ENCODE peak calls at places on chromosome 10, in four cellular contexts. Q, W, E and J are unnamed samples.

GRCh38 chr10:69568472-69569143 is 4.6 kb downstream of the NEUROG3 start:
- DNase-seq in Q (no peak), W (no peak), E (no peak), J (no peak)

GRCh38 chr10:37856881-37857286 is 526 bp downstream of the ZNF248 start:
- DNase-seq in Q (peak), W (peak), E (no peak), J (peak)

GRCh38 chr10:7579681-7580080 is 87.1 kb downstream of the ITIH5 start:
- DNase-seq in Q (no peak), W (no peak), E (no peak), J (no peak)

GRCh38 chr10:2477154-2477553 is 590.2 kb upstream of the PFKP start:
- DNase-seq in Q (no peak), W (no peak), E (no peak), J (no peak)

GRCh38 chr10:105827133-105827532 is 1186.0 kb downstream of the SORCS3 start:
- DNase-seq in Q (no peak), W (no peak), E (no peak), J (no peak)

GRCh38 chr10:86666538-86666937 is 1.8 kb upstream of the LDB3 start:
- DNase-seq in Q (no peak), W (no peak), E (no peak), J (no peak)

GRCh38 chr10:68301790-68302502 is 29.9 kb upstream of the HNRNPH3 start:
- DNase-seq in Q (peak), W (no peak), E (peak), J (peak)

GRCh38 chr10:14063531-14064317 is 267.0 kb downstream of the FRMD4A start:
- DNase-seq in Q (no peak), W (no peak), E (peak), J (peak)

GRCh38 chr10:32054087-32054486 is 2.1 kb downstream of the KIF5B start:
- DNase-seq in Q (no peak), W (no peak), E (peak), J (peak)

GRCh38 chr10:31490858-31491504 is 172.0 kb downstream of the ZEB1 start:
- DNase-seq in Q (no peak), W (no peak), E (peak), J (peak)

GRCh38 chr10:5776150-5776880 is 36.9 kb downstream of the GDI2 start:
- DNase-seq in Q (no peak), W (no peak), E (peak), J (no peak)

GRCh38 chr10:132677096-132677904 is 108.6 kb downstream of the NKX6-2 start:
- DNase-seq in Q (no peak), W (no peak), E (no peak), J (no peak)

GRCh38 chr10:13978844-13979227 is 351.9 kb downstream of the FRMD4A start:
- DNase-seq in Q (no peak), W (no peak), E (no peak), J (no peak)

GRCh38 chr10:29619273-29619672 is 15.5 kb downstream of the SVIL start:
- DNase-seq in Q (no peak), W (no peak), E (peak), J (no peak)

GRCh38 chr10:107072786-107073185 is 91.7 kb downstream of the SORCS1 start:
- DNase-seq in Q (no peak), W (no peak), E (no peak), J (no peak)

GRCh38 chr10:132143162-132143561 is 43.6 kb upstream of the DPYSL4 start:
- DNase-seq in Q (no peak), W (no peak), E (no peak), J (no peak)

DNA sequence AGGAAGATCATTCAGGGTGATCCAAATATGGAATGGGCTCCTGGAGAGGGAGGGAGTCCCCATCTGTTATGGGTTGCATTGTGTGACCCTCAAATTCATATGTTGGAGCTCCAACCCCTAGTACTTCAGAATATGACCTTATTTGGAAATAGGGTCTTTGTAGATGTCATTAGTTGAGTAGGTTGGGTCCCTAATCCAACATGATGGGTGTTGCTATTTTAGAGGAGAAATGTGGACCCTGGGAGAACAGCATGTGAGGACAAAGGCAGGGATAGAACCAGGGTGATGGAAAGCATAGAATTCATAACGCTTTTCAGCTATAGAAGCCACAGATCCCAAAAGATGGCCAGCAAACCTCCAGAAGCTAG is 91.5 kb upstream of the SMNDC1 start:
- DNase-seq in Q (no peak), W (no peak), E (no peak), J (no peak)
- H3K27ac ChIP-seq in Q (peak), W (no peak), E (peak), J (peak)

GRCh38 chr10:44864042-44864436 is 47.1 kb upstream of the TMEM72 start:
- DNase-seq in Q (no peak), W (no peak), E (no peak), J (no peak)

GRCh38 chr10:44863344-44864041 is 47.6 kb upstream of the TMEM72 start:
- DNase-seq in Q (no peak), W (no peak), E (peak), J (no peak)

GRCh38 chr10:44864637-44865288 is 46.4 kb upstream of the TMEM72 start:
- DNase-seq in Q (peak), W (peak), E (peak), J (peak)

GRCh38 chr10:44862917-44863316 is 48.2 kb upstream of the TMEM72 start:
- DNase-seq in Q (no peak), W (no peak), E (no peak), J (no peak)

DNA sequence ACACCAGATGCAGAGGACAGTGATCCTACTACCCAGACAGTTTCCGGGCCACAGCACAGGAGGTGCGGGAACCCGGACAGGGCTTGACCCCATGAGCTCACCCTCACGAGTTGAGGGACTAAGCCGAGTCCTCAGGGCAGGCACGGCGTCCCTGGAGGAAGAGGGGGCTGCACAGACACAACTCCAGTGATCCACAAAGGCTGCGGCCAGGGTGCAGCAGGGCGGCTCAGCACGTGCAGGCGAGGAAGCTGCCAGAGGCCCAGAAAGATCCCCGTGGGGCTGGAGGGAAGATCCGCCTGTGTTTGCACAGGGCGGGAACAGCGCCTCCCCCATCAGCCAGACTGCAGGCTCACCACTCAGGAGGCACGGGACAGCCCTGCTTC is 45.9 kb upstream of the TMEM72 start:
- DNase-seq in Q (no peak), W (no peak), E (no peak), J (no peak)
- H3K27ac ChIP-seq in Q (no peak), W (no peak), E (no peak), J (no peak)

GRCh38 chr10:118569882-118570252 is 25.6 kb downstream of the PRLHR start:
- DNase-seq in Q (no peak), W (no peak), E (no peak), J (no peak)
- H3K27ac ChIP-seq in Q (no peak), W (no peak), E (no peak), J (no peak)

DNA sequence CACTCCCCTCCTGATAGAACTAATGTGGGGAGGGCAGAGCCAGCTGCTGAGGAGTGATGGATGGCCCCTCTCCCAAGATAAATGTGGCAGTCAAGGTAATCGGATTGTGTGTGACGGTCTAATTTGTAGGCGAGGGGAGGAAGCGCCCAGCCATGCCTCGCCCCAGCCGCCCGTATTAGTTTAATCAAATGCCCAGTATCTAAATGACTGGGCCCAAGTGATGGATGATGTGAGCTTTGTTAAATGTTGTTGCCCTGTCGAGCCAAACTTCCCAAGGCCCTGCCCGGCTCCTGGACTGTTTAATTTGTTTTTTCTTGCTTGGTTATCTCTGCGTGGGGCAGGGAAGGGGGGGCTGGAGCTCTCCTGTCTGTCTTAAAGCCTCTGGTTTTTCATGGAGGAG is 88.4 kb upstream of the PPIF start:
- DNase-seq in Q (no peak), W (no peak), E (no peak), J (no peak)
- H3K27ac ChIP-seq in Q (no peak), W (no peak), E (no peak), J (no peak)

GRCh38 chr10:117345143-117345542 is 30.1 kb downstream of the PDZD8 start:
- DNase-seq in Q (no peak), W (no peak), E (no peak), J (no peak)
- H3K27ac ChIP-seq in Q (no peak), W (no peak), E (no peak), J (no peak)

GRCh38 chr10:44125879-44126675 is 258.8 kb downstream of the CXCL12 start:
- DNase-seq in Q (no peak), W (no peak), E (peak), J (peak)
- H3K27ac ChIP-seq in Q (no peak), W (no peak), E (no peak), J (no peak)

GRCh38 chr10:11715815-11716494 is 26.2 kb upstream of the ECHDC3 start:
- DNase-seq in Q (no peak), W (no peak), E (no peak), J (no peak)
- H3K27ac ChIP-seq in Q (no peak), W (no peak), E (no peak), J (no peak)

GRCh38 chr10:74075906-74076305 is 74.7 kb downstream of the AP3M1 start:
- DNase-seq in Q (no peak), W (no peak), E (no peak), J (no peak)
- H3K27ac ChIP-seq in Q (no peak), W (no peak), E (no peak), J (no peak)